ENCODE peak calls at places on chromosome 5, in five cellular contexts. W is choroid plexus epithelial cell, M is right atrium auricular region, O is GM12865, C is progenitor cell of endocrine pancreas. V is an unnamed sample.

GRCh38 chr5:141963706-141964105 is 5.2 kb upstream of the RNF14 start:
- DNase-seq in W (no peak), M (no peak), O (no peak), C (no peak), V (no peak)

GRCh38 chr5:56369333-56369947 is 136.3 kb upstream of the ANKRD55 start:
- DNase-seq in W (no peak), M (no peak), O (no peak), C (no peak), V (no peak)

GRCh38 chr5:151150484-151151262 is 6.9 kb downstream of the ANXA6 start:
- DNase-seq in W (peak), M (no peak), O (peak), C (no peak), V (no peak)

GRCh38 chr5:43608406-43608805 is 5.4 kb downstream of the NNT start:
- DNase-seq in W (no peak), M (no peak), O (no peak), C (no peak), V (no peak)

GRCh38 chr5:31196309-31196708 is 2.8 kb downstream of the CDH6 start:
- DNase-seq in W (peak), M (no peak), O (no peak), C (no peak), V (no peak)

GRCh38 chr5:7904170-7904569 is 35.2 kb downstream of the MTRR start:
- DNase-seq in W (peak), M (no peak), O (no peak), C (no peak), V (no peak)

GRCh38 chr5:175288048-175288621 is 155.8 kb downstream of the DRD1 start:
- DNase-seq in W (peak), M (no peak), O (no peak), C (no peak), V (no peak)

GRCh38 chr5:178160176-178160575 is 6.5 kb upstream of the NHP2 start:
- DNase-seq in W (no peak), M (no peak), O (no peak), C (no peak), V (no peak)

GRCh38 chr5:179275941-179276837 is 69.1 kb downstream of the ADAMTS2 start:
- DNase-seq in W (peak), M (peak), O (no peak), C (no peak), V (no peak)

GRCh38 chr5:158908690-158909325 is 190.9 kb downstream of the EBF1 start:
- DNase-seq in W (no peak), M (no peak), O (peak), C (no peak), V (no peak)

GRCh38 chr5:39902626-39903025 is 477.8 kb upstream of the DAB2 start:
- DNase-seq in W (no peak), M (no peak), O (no peak), C (no peak), V (no peak)

GRCh38 chr5:168529361-168530234 is 493 bp downstream of the FBLL1 start:
- DNase-seq in W (no peak), M (no peak), O (no peak), C (peak), V (peak)

GRCh38 chr5:127813633-127814171 is 110.5 kb downstream of the CCDC192 start:
- DNase-seq in W (peak), M (no peak), O (no peak), C (no peak), V (no peak)

GRCh38 chr5:76337949-76338589 is 65.0 kb upstream of the IQGAP2 start:
- DNase-seq in W (peak), M (no peak), O (peak), C (peak), V (no peak)

GRCh38 chr5:138457532-138458275 is 7.6 kb upstream of the EGR1 start:
- DNase-seq in W (no peak), M (no peak), O (no peak), C (no peak), V (no peak)

GRCh38 chr5:56269216-56269927 is 36.2 kb upstream of the ANKRD55 start:
- DNase-seq in W (peak), M (no peak), O (peak), C (no peak), V (no peak)

GRCh38 chr5:172958268-172959046 is 767 bp upstream of the RPL26L1 start:
- DNase-seq in W (peak), M (peak), O (peak), C (peak), V (peak)

GRCh38 chr5:140111859-140112551 is 1.9 kb upstream of the PURA start:
- DNase-seq in W (no peak), M (no peak), O (peak), C (no peak), V (no peak)

GRCh38 chr5:151005975-151006576 is 14.3 kb upstream of the GPX3 start:
- DNase-seq in W (peak), M (peak), O (no peak), C (no peak), V (no peak)

GRCh38 chr5:57841671-57842375 is 359.2 kb upstream of the ACTBL2 start:
- DNase-seq in W (peak), M (no peak), O (no peak), C (no peak), V (no peak)

GRCh38 chr5:10036136-10036535 is 213.6 kb downstream of the ATPSCKMT start:
- DNase-seq in W (peak), M (no peak), O (no peak), C (no peak), V (no peak)

GRCh38 chr5:173065155-173065554 is 9.0 kb downstream of the CREBRF start:
- DNase-seq in W (no peak), M (no peak), O (peak), C (no peak), V (no peak)

GRCh38 chr5:72543811-72544210 is 36.6 kb upstream of the ZNF366 start:
- DNase-seq in W (peak), M (no peak), O (no peak), C (no peak), V (no peak)

GRCh38 chr5:3209918-3210317 is 385.7 kb upstream of the IRX1 start:
- DNase-seq in W (no peak), M (no peak), O (no peak), C (no peak), V (no peak)

GRCh38 chr5:652023-652515 is 39.9 kb downstream of the CEP72 start:
- DNase-seq in W (no peak), M (no peak), O (no peak), C (no peak), V (no peak)

GRCh38 chr5:159286420-159287035 is 23.4 kb downstream of the UBLCP1 start:
- DNase-seq in W (peak), M (no peak), O (peak), C (no peak), V (no peak)

GRCh38 chr5:172436874-172437369 is 17.4 kb downstream of the SH3PXD2B start:
- DNase-seq in W (no peak), M (no peak), O (no peak), C (no peak), V (no peak)

GRCh38 chr5:180873628-180874520 is 12.8 kb upstream of the ZFP62 start:
- DNase-seq in W (peak), M (no peak), O (peak), C (no peak), V (no peak)

GRCh38 chr5:132777209-132778069 is at the start of gene SEPTIN8:
- DNase-seq in W (no peak), M (peak), O (peak), C (peak), V (peak)

GRCh38 chr5:80054682-80055081 is 19.5 kb downstream of the THBS4 start:
- DNase-seq in W (peak), M (no peak), O (peak), C (no peak), V (no peak)

GRCh38 chr5:18095061-18095460 is 460.8 kb downstream of the TAF11L14 start:
- DNase-seq in W (no peak), M (no peak), O (no peak), C (no peak), V (no peak)

GRCh38 chr5:115414406-115415142 is 118.1 kb upstream of the CCDC112 start:
- DNase-seq in W (peak), M (no peak), O (peak), C (no peak), V (no peak)

GRCh38 chr5:88248094-88248493 is 20.6 kb downstream of the TMEM161B start:
- DNase-seq in W (no peak), M (no peak), O (no peak), C (no peak), V (no peak)

GRCh38 chr5:102222772-102223171 is 73.3 kb downstream of the SLCO4C1 start:
- DNase-seq in W (no peak), M (no peak), O (no peak), C (no peak), V (no peak)

GRCh38 chr5:175542232-175542965 is 64.0 kb downstream of the SFXN1 start:
- DNase-seq in W (no peak), M (no peak), O (no peak), C (no peak), V (no peak)

DNA sequence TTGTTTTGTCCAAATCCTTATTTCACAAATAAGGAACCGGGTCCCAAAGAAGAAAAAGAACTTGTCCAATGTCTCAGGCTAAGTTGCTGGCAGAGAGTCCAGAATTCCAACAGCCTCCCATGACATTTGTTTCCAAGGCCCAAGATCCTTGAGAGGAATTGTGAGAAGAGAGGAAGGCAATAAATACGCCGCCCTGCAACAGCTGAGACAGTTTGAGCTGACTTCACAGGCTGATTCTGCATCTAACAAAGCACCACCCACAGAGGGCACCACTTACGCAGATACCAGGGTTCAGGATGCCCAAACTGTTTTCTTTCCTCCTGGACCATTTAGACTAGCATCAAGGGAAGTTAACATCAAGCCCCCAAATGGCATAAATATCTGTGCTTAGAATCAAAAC is 211.3 kb downstream of the FAM114A2 start:
- DNase-seq in W (no peak), M (no peak), O (no peak), C (no peak), V (no peak)
- TF ChIP-seq CTCF in W (peak), M (no peak), O (peak), C (no peak), V (peak)

DNA sequence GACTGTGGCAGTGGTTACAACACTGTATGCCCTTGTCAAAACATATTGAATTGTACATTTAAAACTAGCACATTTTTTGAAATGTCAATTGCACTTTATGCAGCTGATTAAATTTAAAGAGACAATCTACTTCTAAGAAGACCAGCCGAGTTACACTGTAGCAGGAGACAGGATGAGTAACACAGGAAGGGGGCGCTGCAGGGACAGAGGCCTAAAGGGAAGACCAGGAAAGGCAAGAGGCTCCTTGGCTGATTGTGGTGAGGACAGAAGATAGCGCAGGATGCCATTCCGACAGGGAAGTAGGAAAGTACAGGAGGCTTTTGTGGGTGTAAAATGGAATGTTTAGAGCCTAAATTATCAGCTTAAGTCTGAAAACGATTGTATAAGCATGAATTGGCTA is 28.2 kb upstream of the PPP2R2B start:
- DNase-seq in W (no peak), M (no peak), O (no peak), C (no peak), V (no peak)
- TF ChIP-seq CTCF in W (peak), M (no peak), O (peak), C (peak), V (no peak)

DNA sequence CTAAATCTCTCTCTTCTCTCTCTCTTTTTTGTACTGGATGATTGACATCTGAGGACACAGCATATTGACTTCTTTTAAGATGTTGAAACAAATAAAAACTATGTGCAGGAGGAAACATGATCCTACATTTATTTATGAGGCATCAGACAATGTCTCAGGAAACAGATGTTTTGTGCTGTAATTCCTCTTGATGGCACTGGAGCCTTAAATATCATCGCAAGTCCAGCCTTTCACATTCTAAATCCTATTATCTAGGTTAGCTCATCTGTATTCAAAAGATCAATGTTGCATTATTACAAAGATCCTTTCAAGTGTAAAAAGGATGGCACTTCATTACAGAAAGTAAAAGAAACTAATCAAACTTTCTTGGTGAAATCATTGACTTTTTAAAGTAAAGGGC is 63.9 kb downstream of the MAT2B start:
- DNase-seq in W (peak), M (no peak), O (no peak), C (no peak), V (no peak)
- TF ChIP-seq CTCF in W (peak), M (no peak), O (no peak), C (peak), V (peak)

GRCh38 chr5:134004626-134005414 is at the start of gene VDAC1:
- DNase-seq in W (peak), M (peak), O (peak), C (peak), V (peak)
- TF ChIP-seq CTCF in W (no peak), M (no peak), O (no peak), C (no peak), V (no peak)

GRCh38 chr5:100823812-100824211 is 79.3 kb downstream of the ST8SIA4 start:
- DNase-seq in W (no peak), M (no peak), O (no peak), C (no peak), V (no peak)

GRCh38 chr5:100818340-100818739 is 84.7 kb downstream of the ST8SIA4 start:
- DNase-seq in W (no peak), M (no peak), O (no peak), C (no peak), V (no peak)
- TF ChIP-seq CTCF in W (no peak), M (no peak), O (no peak), C (no peak), V (no peak)

DNA sequence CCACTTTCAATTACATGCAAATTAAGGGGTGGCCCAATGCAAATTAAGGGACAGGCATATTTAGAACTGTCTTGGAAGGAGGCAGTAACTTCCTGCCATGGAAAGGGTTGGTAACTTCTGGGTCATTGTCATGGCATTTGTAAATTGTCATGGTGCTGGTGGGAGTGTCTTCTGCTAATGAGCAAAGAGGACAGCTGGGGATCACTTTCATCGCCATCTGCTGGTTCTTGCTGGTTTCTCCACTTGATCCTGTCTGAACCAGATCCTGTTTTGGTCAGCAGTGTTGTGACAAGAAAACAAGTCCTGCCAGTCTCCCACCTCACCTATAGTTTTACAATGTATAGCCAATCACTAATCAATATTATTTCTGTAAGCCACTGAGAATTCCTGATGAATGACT is 23.4 kb upstream of the UGT3A2 start:
- DNase-seq in W (peak), M (no peak), O (peak), C (no peak), V (no peak)
- TF ChIP-seq CTCF in W (peak), M (peak), O (peak), C (peak), V (peak)

DNA sequence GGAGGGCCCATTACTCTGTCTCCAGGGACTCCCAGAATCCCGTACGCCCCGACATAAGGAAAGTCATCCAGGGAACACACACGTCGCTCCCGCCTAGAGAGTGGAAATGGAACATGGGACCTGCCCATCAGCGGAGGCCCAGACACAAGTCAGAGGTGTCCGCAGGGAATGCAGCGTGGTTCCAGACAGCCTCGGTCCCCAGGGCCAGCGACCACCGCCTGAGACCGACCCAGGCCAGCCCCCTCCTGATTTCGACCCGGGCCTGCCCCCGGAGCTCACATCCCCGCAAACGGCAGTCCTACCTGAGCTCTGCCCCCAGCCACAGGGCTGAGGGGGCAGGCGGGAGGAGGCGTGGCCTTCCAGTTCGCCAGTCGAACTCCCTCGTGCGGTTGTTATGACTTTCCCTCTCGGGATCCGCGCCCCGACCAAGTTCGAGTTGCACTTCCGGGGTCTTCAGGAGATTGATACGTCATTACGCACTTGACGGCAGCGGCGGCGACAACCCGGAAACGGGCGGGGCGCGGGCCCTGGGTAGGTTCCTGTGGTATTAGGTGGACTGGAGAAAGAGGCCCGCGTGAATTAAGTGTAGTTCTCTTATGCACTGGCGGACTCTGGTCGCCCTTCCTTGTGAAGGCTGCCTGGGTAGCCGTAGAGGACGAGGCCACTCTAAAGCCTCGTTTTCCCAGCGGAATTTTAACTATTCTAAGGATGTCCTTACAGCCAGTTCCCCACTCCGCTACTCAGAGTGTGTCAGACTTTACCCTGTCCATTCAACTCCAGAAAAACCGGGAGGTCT is 370.0 kb upstream of the POU5F2 start:
- DNase-seq in W (peak), M (peak), O (peak), C (peak), V (peak)
- TF ChIP-seq CTCF in W (peak), M (peak), O (no peak), C (peak), V (peak)

V was measured in D721Med.